ENCODE peak calls at places on chromosomes 1 and 21, in four cellular contexts. N is HCT116, Q is OCI-LY7, Y is GM23248. D is an unnamed sample.

GRCh38 chr1:248015801-248016200 is 2.3 kb downstream of the OR2L5 start:
- DNase-seq in Q (no peak), Y (no peak), N (no peak), D (no peak)

GRCh38 chr1:110594466-110595076 is 11.6 kb downstream of the KCNA2 start:
- DNase-seq in Q (no peak), Y (no peak), N (no peak), D (no peak)

GRCh38 chr1:85428471-85429077 is 36.4 kb downstream of the DDAH1 start:
- DNase-seq in N (no peak), Y (no peak), Q (no peak), D (no peak)

GRCh38 chr1:2611034-2611501 is 21.7 kb downstream of the MMEL1 start:
- DNase-seq in Y (peak), Q (peak), N (peak), D (peak)

GRCh38 chr1:118918940-118919259 is 69.2 kb downstream of the TBX15 start:
- DNase-seq in N (no peak), Y (no peak), Q (no peak), D (no peak)

GRCh38 chr1:12314328-12314903 is 84.6 kb downstream of the VPS13D start:
- DNase-seq in N (no peak), Y (peak), Q (peak), D (no peak)

GRCh38 chr1:94481473-94481933 is 60.1 kb downstream of the F3 start:
- DNase-seq in N (peak), Q (peak), Y (peak), D (peak)

GRCh38 chr1:23444596-23445390 is 20.2 kb upstream of the TCEA3 start:
- DNase-seq in Q (no peak), N (no peak), Y (no peak), D (no peak)

GRCh38 chr1:108049083-108049819 is 84.3 kb upstream of the VAV3 start:
- DNase-seq in Q (peak), N (no peak), Y (peak), D (peak)

GRCh38 chr21:42760977-42761751 is 107.7 kb downstream of the PDE9A start:
- DNase-seq in Q (no peak), Y (peak), N (no peak), D (peak)

GRCh38 chr1:186076006-186076405 is 299.0 kb downstream of the TPR start:
- DNase-seq in Y (no peak), Q (no peak), N (no peak), D (no peak)

GRCh38 chr1:186073697-186074096 is 301.4 kb downstream of the TPR start:
- DNase-seq in Q (no peak), Y (no peak), N (no peak), D (no peak)

GRCh38 chr1:186078245-186078644 is 296.8 kb downstream of the TPR start:
- DNase-seq in Y (peak), N (no peak), Q (no peak), D (no peak)

GRCh38 chr1:186082235-186082937 is 292.7 kb downstream of the TPR start:
- DNase-seq in Q (peak), N (peak), Y (peak), D (peak)

GRCh38 chr1:186079084-186079684 is 295.9 kb downstream of the TPR start:
- DNase-seq in Y (no peak), N (no peak), Q (no peak), D (no peak)
- TF ChIP-seq EZH2phosphoT487 in Y (no peak), N (no peak), Q (no peak), D (no peak)

GRCh38 chr1:46444466-46444865 is 45.2 kb upstream of the DMBX1 start:
- DNase-seq in Q (no peak), N (no peak), Y (no peak), D (no peak)

GRCh38 chr1:46445773-46446256 is 43.8 kb upstream of the DMBX1 start:
- DNase-seq in N (no peak), Y (no peak), Q (no peak), D (no peak)

GRCh38 chr1:46440478-46440877 is 46.4 kb downstream of the FAAH start:
- DNase-seq in N (no peak), Q (no peak), Y (no peak), D (no peak)

GRCh38 chr1:46446646-46447498 is 42.8 kb upstream of the DMBX1 start:
- DNase-seq in Q (peak), N (peak), Y (peak), D (peak)

DNA sequence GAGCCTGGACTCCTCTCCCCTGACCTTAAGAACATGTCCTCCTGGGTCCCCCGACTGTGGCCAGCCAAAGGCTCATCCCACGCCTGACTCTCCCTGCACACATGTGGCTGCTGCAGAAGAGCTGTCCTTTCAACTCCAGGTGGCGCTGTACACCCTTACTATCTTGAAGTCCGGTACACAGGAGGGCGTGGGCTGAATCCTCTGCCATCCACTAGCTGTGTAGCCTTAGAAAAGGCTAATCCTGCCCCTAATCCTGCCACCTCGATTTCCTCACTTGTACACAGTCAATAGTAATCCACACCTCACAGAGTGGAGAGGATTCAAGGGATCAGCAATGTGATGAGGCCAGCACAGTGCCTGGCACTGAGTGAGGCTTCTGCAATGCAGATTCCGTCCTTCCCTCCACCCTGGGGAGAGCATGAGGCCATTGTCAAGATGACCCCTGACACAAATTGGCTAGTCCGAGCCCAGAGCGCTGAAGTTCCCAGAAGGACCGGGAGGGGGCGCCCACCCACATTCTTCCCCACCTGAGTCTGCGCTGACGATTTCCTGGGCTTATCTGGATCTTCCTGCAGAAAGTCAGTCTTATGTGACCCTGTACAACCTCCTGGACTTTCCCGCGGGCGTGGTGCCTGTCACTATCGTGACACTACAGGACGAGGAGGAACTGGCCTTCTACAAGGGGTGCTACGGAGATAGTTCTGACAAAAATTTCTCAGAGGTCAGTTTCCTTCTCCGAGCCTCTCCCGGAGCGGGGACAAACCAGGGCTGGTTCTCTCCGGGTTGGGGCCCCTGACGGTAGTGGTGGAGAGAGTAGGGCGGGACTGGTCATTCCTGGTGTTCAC is 47.1 kb upstream of the DMBX1 start:
- DNase-seq in N (peak), Y (peak), Q (peak), D (peak)
- TF ChIP-seq EZH2phosphoT487 in N (no peak), Y (no peak), Q (no peak), D (no peak)

GRCh38 chr1:216662681-216663080 is 60.5 kb downstream of the ESRRG start:
- DNase-seq in N (no peak), Y (no peak), Q (no peak), D (no peak)

GRCh38 chr1:216660561-216660960 is 62.7 kb downstream of the ESRRG start:
- DNase-seq in Y (no peak), Q (no peak), N (no peak), D (no peak)

GRCh38 chr1:216666431-216666830 is 56.8 kb downstream of the ESRRG start:
- DNase-seq in N (no peak), Q (no peak), Y (no peak), D (no peak)

GRCh38 chr1:216665891-216666290 is 57.3 kb downstream of the ESRRG start:
- DNase-seq in Q (no peak), Y (no peak), N (no peak), D (no peak)

DNA sequence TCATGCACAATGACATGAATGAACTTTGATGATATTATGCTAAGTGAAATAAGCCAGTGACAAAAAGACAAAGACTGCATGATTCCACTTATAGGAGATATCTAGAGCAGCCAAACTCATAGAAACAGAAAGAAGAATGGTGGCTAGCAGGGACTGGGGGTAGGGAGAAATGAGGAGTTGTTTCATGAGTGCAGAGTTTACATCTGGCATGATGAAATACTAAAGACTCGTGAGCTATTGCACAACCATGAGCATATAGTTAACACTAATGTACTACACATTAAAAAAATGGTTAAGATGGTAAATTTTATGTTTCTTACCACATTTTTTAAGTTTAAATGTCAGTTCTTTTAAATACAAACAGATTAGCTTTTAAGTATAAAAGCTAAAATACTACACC is 57.8 kb downstream of the ESRRG start:
- DNase-seq in Y (peak), Q (no peak), N (no peak), D (peak)
- TF ChIP-seq EZH2phosphoT487 in Y (no peak), Q (no peak), N (no peak), D (no peak)

DNA sequence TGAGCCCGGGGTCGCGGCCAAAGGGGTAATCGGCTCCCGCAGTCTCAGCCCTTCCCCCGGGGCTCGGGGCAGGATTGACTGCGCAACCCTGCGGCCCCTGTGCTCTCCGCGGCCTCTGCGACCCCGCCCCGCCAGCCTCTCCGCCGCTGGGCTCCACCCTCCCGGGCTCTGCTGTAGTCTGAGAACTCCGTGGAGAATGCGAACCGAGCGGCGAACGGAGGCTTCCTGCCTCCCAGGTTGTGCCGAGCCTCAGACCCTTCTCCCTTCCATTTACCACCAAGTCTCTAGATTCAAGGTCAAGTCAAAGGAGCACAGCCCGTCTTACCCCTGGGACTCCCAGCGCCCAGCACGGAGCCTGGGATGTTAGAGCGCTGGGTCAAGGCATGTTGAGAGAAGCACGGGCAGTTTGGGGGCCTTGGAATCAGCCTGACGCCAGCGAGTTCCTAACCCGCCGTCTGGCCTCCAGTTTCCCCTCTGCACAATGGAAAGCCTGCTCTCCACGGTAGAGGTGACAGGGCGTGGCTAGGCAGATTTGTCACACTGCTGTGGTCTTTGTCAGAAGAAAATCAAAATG is 3.0 kb downstream of the ATP2B4 start:
- DNase-seq in N (no peak), Y (peak), Q (peak), D (peak)
- TF ChIP-seq EZH2phosphoT487 in N (no peak), Y (no peak), Q (no peak), D (no peak)

GRCh38 chr1:227918083-227918700 is 29.5 kb downstream of the WNT9A start:
- DNase-seq in N (no peak), Y (no peak), Q (no peak), D (no peak)
- TF ChIP-seq EZH2phosphoT487 in N (no peak), Y (no peak), Q (no peak), D (no peak)

DNA sequence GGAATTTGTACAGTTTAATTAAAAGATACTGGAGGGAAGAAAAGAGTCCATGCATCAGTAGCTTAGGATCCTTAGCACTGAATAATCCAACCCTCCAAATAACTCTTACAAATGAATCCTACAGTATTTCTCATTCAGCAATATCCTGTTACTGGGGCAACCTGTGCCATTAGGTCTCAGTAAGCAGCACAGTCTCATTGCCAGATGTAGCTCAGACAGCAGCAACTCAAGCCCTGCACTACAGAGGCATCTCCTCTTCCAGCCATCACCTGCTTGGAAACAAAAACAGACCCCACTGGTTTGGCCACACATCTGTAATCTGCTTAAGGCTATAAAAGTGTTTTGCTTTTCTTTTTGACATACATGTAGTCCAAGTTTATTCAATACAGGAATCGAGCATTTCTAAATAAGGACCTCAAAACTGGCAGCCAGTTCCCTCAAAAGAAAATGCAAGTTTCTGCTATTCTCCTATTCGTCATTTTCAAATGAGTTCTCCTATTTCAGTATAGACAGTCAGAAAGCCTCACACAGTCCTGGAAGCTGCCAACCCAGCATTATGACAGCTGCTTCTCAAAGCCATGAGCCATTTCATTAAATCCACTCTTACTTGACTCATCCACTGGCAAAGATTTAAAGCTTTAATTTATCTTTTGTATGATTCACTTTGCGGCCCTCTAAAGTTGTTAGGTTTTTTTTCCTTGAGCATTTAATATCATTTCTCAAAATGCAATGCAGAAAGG is 129.0 kb downstream of the APP start:
- DNase-seq in N (no peak), Q (no peak), Y (peak), D (no peak)
- TF ChIP-seq EZH2phosphoT487 in N (no peak), Q (no peak), Y (no peak), D (no peak)

GRCh38 chr1:113394863-113395259 is 4.5 kb downstream of the MAGI3 start:
- DNase-seq in Q (no peak), Y (no peak), N (no peak), D (no peak)
- TF ChIP-seq EZH2phosphoT487 in Q (no peak), Y (no peak), N (no peak), D (no peak)

DNA sequence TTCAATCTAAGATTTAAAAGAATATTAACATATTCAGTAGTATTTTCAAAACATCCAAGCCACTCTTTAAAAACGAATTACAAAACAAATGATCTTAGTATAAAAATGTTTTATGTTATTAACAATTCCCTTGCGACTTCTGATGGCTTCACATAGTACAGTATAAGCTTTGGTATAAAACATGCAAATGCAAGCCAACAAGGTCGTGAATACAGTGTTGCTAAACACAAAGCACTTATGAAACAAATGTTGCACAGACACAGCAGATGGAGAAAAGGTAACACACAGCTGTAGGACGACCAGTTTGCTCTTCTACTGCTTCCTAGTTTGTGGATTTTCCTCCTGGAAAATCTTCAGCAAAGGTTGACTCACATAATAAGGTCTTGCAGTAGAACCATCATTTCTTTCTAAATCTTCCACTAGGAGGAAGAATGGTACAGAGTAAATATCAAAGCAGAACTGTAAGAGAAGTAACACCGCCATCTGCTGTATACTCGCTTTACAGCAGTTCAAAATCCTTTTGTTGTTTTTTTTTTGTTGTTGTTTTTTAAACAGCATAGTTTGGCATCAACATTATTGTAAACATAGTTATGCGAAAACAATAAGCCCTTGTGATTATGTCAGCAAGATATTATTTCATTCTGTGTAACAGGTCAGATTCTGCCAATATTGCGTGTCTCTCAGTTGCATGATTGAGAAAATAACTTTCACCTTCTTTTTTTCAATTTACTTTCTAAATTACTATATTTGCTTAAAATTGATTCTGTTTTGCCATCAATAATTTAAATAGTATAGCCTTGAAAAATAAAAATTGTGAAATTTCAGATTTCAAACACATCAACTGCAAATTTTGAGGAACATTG is 69.5 kb downstream of the LHX8 start:
- DNase-seq in Q (peak), Y (peak), N (peak), D (peak)
- TF ChIP-seq EZH2phosphoT487 in Q (no peak), Y (no peak), N (no peak), D (no peak)

D was measured in hepatocyte.